ENCODE peak calls at places on chromosomes 13 and 19, in ten cellular contexts. C, B, Z, Q, L, S, G, W, P and V are unnamed samples.

GRCh38 chr13:80386592-80386991 is 45.7 kb upstream of the SPRY2 start:
- DNase-seq in P (no peak), B (no peak), L (no peak), S (no peak), Q (no peak), C (no peak), Z (no peak), G (no peak), W (no peak), V (no peak)

GRCh38 chr19:10173527-10173926 is 21.2 kb downstream of the DNMT1 start:
- DNase-seq in L (peak; percentile 43), P (no peak), Q (no peak), W (no peak), B (no peak), G (no peak), Z (peak; percentile 37), C (no peak), S (no peak), V (no peak)

GRCh38 chr13:48560657-48561337 is 27.9 kb upstream of the RCBTB2 start:
- DNase-seq in L (no peak), Z (no peak), C (no peak), G (no peak), Q (no peak), B (no peak), W (no peak), S (no peak), P (no peak), V (no peak)

GRCh38 chr13:65882810-65883209 is 1347.3 kb downstream of the PCDH9 start:
- DNase-seq in B (no peak), C (no peak), G (no peak), W (no peak), Z (no peak), S (no peak), L (no peak), Q (no peak), P (no peak), V (no peak)

GRCh38 chr13:112346173-112346898 is 29.8 kb upstream of the SPACA7 start:
- DNase-seq in S (no peak), Q (no peak), C (no peak), G (no peak), Z (no peak), L (peak; percentile 12), B (no peak), P (no peak), W (peak; percentile 18), V (no peak)

GRCh38 chr19:47186337-47187022 is 44.5 kb downstream of the BBC3 start:
- DNase-seq in W (no peak), P (no peak), B (no peak), Q (no peak), L (no peak), C (peak; percentile 53), G (no peak), Z (no peak), S (no peak), V (peak; percentile 68)

GRCh38 chr19:53365899-53366493 is 491 bp downstream of the ZNF525 start:
- DNase-seq in P (no peak), W (no peak), B (no peak), L (peak; percentile 54), S (no peak), G (no peak), C (no peak), Z (no peak), Q (no peak), V (no peak)

GRCh38 chr13:79995334-79995733 is 345.6 kb downstream of the SPRY2 start:
- DNase-seq in C (no peak), S (no peak), P (no peak), Q (no peak), G (no peak), B (no peak), W (no peak), Z (no peak), L (no peak), V (no peak)

GRCh38 chr19:9309974-9310446 is 372 bp upstream of the ZNF699 start:
- DNase-seq in B (no peak), Q (peak; percentile 74), G (no peak), W (peak; percentile 91), L (peak; percentile 96), P (peak; percentile 86), C (peak; percentile 42), S (peak; percentile 85), Z (peak; percentile 94), V (no peak)

GRCh38 chr19:13817615-13818371 is 22.6 kb downstream of the ZSWIM4 start:
- DNase-seq in Q (no peak), G (no peak), S (peak; percentile 87), L (no peak), P (no peak), B (no peak), C (no peak), W (no peak), Z (no peak), V (no peak)

GRCh38 chr13:113291997-113292862 is 4.8 kb upstream of the LAMP1 start:
- DNase-seq in Z (no peak), C (no peak), B (peak; percentile 78), Q (no peak), L (peak; percentile 65), G (no peak), S (no peak), P (no peak), W (no peak), V (no peak)

GRCh38 chr19:12837225-12837624 is 1.1 kb upstream of the MAST1 start:
- DNase-seq in C (no peak), Q (no peak), S (no peak), P (no peak), L (no peak), B (no peak), W (no peak), G (no peak), Z (no peak), V (no peak)

GRCh38 chr13:27599845-27600553 is 20.3 kb downstream of the LNX2 start:
- DNase-seq in C (no peak), L (no peak), B (peak; percentile 43), P (no peak), G (no peak), W (peak; percentile 34), S (peak; percentile 34), Z (peak; percentile 36), Q (no peak), V (no peak)

GRCh38 chr13:76029088-76029487 is 393.0 kb downstream of the LMO7 start:
- DNase-seq in W (no peak), Q (no peak), G (no peak), S (no peak), L (peak; percentile 24), P (no peak), C (no peak), Z (no peak), B (no peak), V (no peak)

GRCh38 chr19:5308471-5309437 is 31.9 kb downstream of the PTPRS start:
- DNase-seq in L (peak; percentile 33), S (peak; percentile 72), Z (no peak), G (peak; percentile 88), Q (peak; percentile 55), C (no peak), W (peak; percentile 79), B (peak; percentile 71), P (no peak), V (no peak)
- TF ChIP-seq POLR2A in L (no peak), S (no peak), Z (no peak), G (peak; percentile 68), Q (peak; percentile 80), C (peak; percentile 78), W (peak; percentile 24), B (peak; percentile 62), P (peak; percentile 26), V (peak; percentile 56)

DNA sequence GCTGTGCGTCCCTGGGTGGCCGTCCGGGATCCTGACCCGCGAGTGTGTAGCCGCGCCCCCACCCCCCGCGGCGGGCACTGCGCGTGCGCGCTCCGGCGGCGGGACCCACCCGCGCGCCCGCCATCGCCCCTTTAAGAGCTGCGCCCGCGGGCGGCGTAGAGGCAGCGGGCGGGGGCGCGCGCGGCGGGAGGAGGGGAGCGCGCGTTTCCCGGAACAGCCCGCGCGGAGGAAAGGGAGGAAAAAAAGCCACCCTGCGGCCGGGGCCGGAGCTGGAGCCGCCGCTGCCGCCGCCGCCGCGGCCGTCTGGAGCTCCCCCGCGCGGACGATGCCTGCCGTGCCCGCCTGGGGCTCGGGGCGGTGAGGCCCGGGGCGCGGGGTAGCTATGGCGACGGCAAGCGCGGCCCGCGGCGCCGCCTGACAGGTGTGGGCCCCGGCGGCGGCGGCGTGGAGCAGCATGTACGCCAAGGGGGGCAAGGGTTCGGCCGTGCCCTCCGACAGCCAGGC is at the start of gene SSBP4:
- DNase-seq in W (no peak), C (peak; percentile 92), Q (no peak), B (peak; percentile 59), P (peak; percentile 76), G (no peak), L (peak; percentile 84), Z (peak; percentile 79), S (peak; percentile 76), V (peak; percentile 88)
- TF ChIP-seq POLR2A in W (no peak), C (peak; percentile 9), Q (peak; percentile 61), B (peak; percentile 60), P (peak; percentile 61), G (no peak), L (no peak), Z (no peak), S (no peak), V (no peak)

DNA sequence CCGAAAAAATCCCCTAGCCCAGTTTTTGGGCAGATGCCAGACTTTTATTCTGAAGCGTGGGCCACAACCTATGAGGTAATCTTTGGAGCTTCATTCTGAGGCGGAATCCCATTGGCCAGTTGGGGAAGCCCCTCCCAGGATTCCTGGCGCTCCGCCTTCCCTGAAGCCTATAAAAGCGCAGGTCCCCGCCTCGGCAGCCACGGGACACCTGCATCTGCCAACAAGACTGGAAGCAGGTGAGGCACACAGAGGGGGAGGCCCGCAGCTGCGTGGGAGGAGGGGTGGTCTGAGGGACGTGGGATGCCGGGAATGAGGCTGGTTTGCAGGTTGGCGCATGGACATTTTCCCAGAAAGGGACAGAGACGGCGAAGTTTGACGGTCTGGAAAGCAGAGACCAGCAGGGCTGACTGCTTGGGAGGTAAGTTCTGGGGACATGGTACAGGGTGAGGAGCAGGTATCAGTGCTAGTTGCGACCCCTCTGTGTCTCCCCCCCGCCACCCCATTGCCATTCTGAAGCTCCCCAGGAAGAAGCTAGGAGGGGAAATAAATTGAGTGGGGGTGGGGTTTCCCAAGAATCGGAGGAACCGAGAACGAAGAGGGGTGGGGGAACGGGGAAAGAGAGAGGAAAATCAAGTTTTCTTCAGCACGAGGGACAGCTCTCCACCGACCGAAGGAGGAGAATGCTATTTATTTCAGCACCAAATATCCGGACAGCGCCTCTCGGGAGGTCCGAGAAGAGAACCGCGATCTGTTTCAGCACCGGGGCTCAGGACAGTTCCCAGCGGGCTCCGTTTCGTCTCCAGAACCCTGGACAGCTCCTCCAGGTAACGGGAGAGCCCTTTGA is 22.4 kb upstream of the FEM1A start:
- DNase-seq in P (peak; percentile 75), Q (peak; percentile 36), W (peak; percentile 67), B (peak; percentile 57), G (peak; percentile 57), S (peak; percentile 82), L (peak; percentile 81), C (peak; percentile 64), Z (peak; percentile 76), V (peak; percentile 74)
- TF ChIP-seq POLR2A in P (no peak), Q (no peak), W (no peak), B (no peak), G (no peak), S (no peak), L (no peak), C (no peak), Z (no peak), V (no peak)

DNA sequence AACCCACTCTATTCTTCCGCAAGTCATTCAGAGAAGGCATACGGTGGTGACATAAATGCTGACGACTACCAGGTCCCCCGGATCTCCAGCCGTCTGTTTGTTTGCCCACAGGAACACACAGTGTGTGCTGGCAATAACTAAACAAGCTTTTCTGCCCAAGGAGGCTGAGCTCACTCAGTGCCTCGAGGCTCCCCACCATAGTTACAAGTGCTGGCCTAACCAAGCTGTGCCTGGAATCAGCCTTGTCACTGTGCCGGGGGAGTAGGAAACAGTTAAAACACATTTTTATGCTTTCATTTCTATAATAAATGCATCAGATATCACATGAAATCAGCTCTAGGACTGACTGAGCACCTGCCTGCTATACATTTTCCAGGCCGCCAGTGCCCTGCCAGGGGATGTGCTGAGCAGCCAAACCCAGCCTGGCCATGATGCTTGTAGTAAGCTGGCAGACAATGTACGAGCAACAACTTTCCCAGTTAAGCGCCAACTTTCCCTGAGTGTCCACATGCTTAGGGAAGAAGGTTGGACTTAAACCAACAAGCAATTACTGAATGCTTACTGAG is 28.1 kb downstream of the BRD4 start:
- DNase-seq in Q (no peak), L (peak; percentile 15), Z (peak; percentile 56), P (no peak), B (peak; percentile 48), C (no peak), W (no peak), S (no peak), G (no peak), V (no peak)
- TF ChIP-seq POLR2A in Q (no peak), L (no peak), Z (no peak), P (no peak), B (no peak), C (no peak), W (no peak), S (no peak), G (no peak), V (peak; percentile 43)